ENCODE peak calls at places on chromosomes 6 and 20, in eight cellular contexts. One of them, this sample, is unnamed.

GRCh38 chr6:42784739-42785498 is 3.1 kb downstream of the BICRAL start:
- DNase-seq in cardiac fibroblast: no peak
- DNase-seq in astrocyte of the spinal cord: no peak
- DNase-seq in suprapubic skin: no peak
- DNase-seq in fibroblast of lung: no peak
- DNase-seq in HFF-Myc: no peak
- DNase-seq in cardiac muscle cell: no peak
- DNase-seq in heart left ventricle: no peak
- DNase-seq in this sample: no peak

GRCh38 chr6:154302111-154302752 is 54.4 kb downstream of the IPCEF1 start:
- DNase-seq in astrocyte of the spinal cord: peak
- DNase-seq in heart left ventricle: no peak
- DNase-seq in HFF-Myc: peak
- DNase-seq in cardiac fibroblast: peak
- DNase-seq in suprapubic skin: no peak
- DNase-seq in cardiac muscle cell: no peak
- DNase-seq in fibroblast of lung: peak
- DNase-seq in this sample: peak

GRCh38 chr6:15441215-15441868 is 195.5 kb downstream of the JARID2 start:
- DNase-seq in fibroblast of lung: peak
- DNase-seq in cardiac fibroblast: peak
- DNase-seq in astrocyte of the spinal cord: peak
- DNase-seq in heart left ventricle: peak
- DNase-seq in suprapubic skin: no peak
- DNase-seq in HFF-Myc: peak
- DNase-seq in cardiac muscle cell: peak
- DNase-seq in this sample: peak

GRCh38 chr6:33677153-33677660 is 34.3 kb downstream of the UQCC2 start:
- DNase-seq in fibroblast of lung: no peak
- DNase-seq in HFF-Myc: peak
- DNase-seq in astrocyte of the spinal cord: no peak
- DNase-seq in heart left ventricle: no peak
- DNase-seq in cardiac muscle cell: no peak
- DNase-seq in cardiac fibroblast: peak
- DNase-seq in suprapubic skin: no peak
- DNase-seq in this sample: no peak

GRCh38 chr6:135904666-135905065 is 53.2 kb downstream of the PDE7B start:
- DNase-seq in suprapubic skin: no peak
- DNase-seq in cardiac muscle cell: no peak
- DNase-seq in cardiac fibroblast: peak
- DNase-seq in HFF-Myc: no peak
- DNase-seq in fibroblast of lung: peak
- DNase-seq in heart left ventricle: no peak
- DNase-seq in astrocyte of the spinal cord: peak
- DNase-seq in this sample: no peak

GRCh38 chr6:15023448-15023847 is 222.4 kb upstream of the JARID2 start:
- DNase-seq in astrocyte of the spinal cord: no peak
- DNase-seq in HFF-Myc: no peak
- DNase-seq in heart left ventricle: no peak
- DNase-seq in suprapubic skin: no peak
- DNase-seq in cardiac muscle cell: no peak
- DNase-seq in fibroblast of lung: no peak
- DNase-seq in cardiac fibroblast: no peak
- DNase-seq in this sample: no peak

GRCh38 chr20:50232651-50233324 is 42.2 kb downstream of the CEBPB start:
- DNase-seq in heart left ventricle: no peak
- DNase-seq in fibroblast of lung: no peak
- DNase-seq in HFF-Myc: no peak
- DNase-seq in cardiac muscle cell: no peak
- DNase-seq in cardiac fibroblast: no peak
- DNase-seq in suprapubic skin: no peak
- DNase-seq in astrocyte of the spinal cord: no peak
- DNase-seq in this sample: no peak

GRCh38 chr20:36830791-36831691 is 44.9 kb upstream of the TLDC2 start:
- DNase-seq in HFF-Myc: no peak
- DNase-seq in suprapubic skin: no peak
- DNase-seq in heart left ventricle: peak
- DNase-seq in cardiac muscle cell: peak
- DNase-seq in cardiac fibroblast: peak
- DNase-seq in astrocyte of the spinal cord: no peak
- DNase-seq in fibroblast of lung: peak
- DNase-seq in this sample: peak

GRCh38 chr6:108714012-108714773 is 134.0 kb upstream of the ARMC2 start:
- DNase-seq in fibroblast of lung: peak
- DNase-seq in heart left ventricle: no peak
- DNase-seq in suprapubic skin: no peak
- DNase-seq in astrocyte of the spinal cord: peak
- DNase-seq in cardiac muscle cell: no peak
- DNase-seq in cardiac fibroblast: peak
- DNase-seq in HFF-Myc: no peak
- DNase-seq in this sample: no peak

GRCh38 chr6:43780891-43781571 is 11.0 kb downstream of the VEGFA start:
- DNase-seq in HFF-Myc: no peak
- DNase-seq in suprapubic skin: no peak
- DNase-seq in cardiac muscle cell: no peak
- DNase-seq in heart left ventricle: no peak
- DNase-seq in cardiac fibroblast: no peak
- DNase-seq in fibroblast of lung: no peak
- DNase-seq in astrocyte of the spinal cord: no peak
- DNase-seq in this sample: no peak

GRCh38 chr6:44237813-44238433 is 9.0 kb upstream of the HSP90AB1 start:
- DNase-seq in HFF-Myc: no peak
- DNase-seq in heart left ventricle: peak
- DNase-seq in cardiac muscle cell: peak
- DNase-seq in fibroblast of lung: peak
- DNase-seq in suprapubic skin: peak
- DNase-seq in cardiac fibroblast: peak
- DNase-seq in astrocyte of the spinal cord: peak
- DNase-seq in this sample: peak

GRCh38 chr6:130296854-130297253 is 69.0 kb upstream of the TMEM200A start:
- DNase-seq in astrocyte of the spinal cord: no peak
- DNase-seq in cardiac muscle cell: no peak
- DNase-seq in heart left ventricle: no peak
- DNase-seq in HFF-Myc: no peak
- DNase-seq in cardiac fibroblast: no peak
- DNase-seq in suprapubic skin: no peak
- DNase-seq in fibroblast of lung: no peak
- DNase-seq in this sample: peak

GRCh38 chr20:57480444-57481152 is 44.3 kb downstream of the CTCFL start:
- DNase-seq in cardiac muscle cell: peak
- DNase-seq in heart left ventricle: no peak
- DNase-seq in fibroblast of lung: no peak
- DNase-seq in HFF-Myc: no peak
- DNase-seq in suprapubic skin: no peak
- DNase-seq in cardiac fibroblast: no peak
- DNase-seq in astrocyte of the spinal cord: no peak
- DNase-seq in this sample: no peak

GRCh38 chr6:150696156-150696555 is 96.5 kb downstream of the PLEKHG1 start:
- DNase-seq in cardiac fibroblast: no peak
- DNase-seq in fibroblast of lung: no peak
- DNase-seq in suprapubic skin: no peak
- DNase-seq in HFF-Myc: no peak
- DNase-seq in cardiac muscle cell: peak
- DNase-seq in heart left ventricle: no peak
- DNase-seq in astrocyte of the spinal cord: no peak
- DNase-seq in this sample: no peak

GRCh38 chr6:137845460-137845859 is 21.6 kb upstream of the TNFAIP3 start:
- DNase-seq in astrocyte of the spinal cord: no peak
- DNase-seq in suprapubic skin: no peak
- DNase-seq in cardiac muscle cell: no peak
- DNase-seq in cardiac fibroblast: peak
- DNase-seq in heart left ventricle: no peak
- DNase-seq in fibroblast of lung: no peak
- DNase-seq in HFF-Myc: no peak
- DNase-seq in this sample: peak

GRCh38 chr20:42530855-42531674 is 658.6 kb downstream of the PTPRT start:
- DNase-seq in suprapubic skin: no peak
- DNase-seq in astrocyte of the spinal cord: no peak
- DNase-seq in cardiac muscle cell: peak
- DNase-seq in HFF-Myc: no peak
- DNase-seq in heart left ventricle: no peak
- DNase-seq in fibroblast of lung: no peak
- DNase-seq in cardiac fibroblast: peak
- DNase-seq in this sample: peak

GRCh38 chr6:119742188-119742803 is 392.7 kb upstream of the MAN1A1 start:
- DNase-seq in suprapubic skin: peak
- DNase-seq in HFF-Myc: peak
- DNase-seq in cardiac fibroblast: peak
- DNase-seq in heart left ventricle: peak
- DNase-seq in fibroblast of lung: peak
- DNase-seq in astrocyte of the spinal cord: peak
- DNase-seq in cardiac muscle cell: peak
- DNase-seq in this sample: peak

GRCh38 chr6:166935353-166935752 is 21.0 kb downstream of the RNASET2 start:
- DNase-seq in cardiac muscle cell: no peak
- DNase-seq in cardiac fibroblast: no peak
- DNase-seq in fibroblast of lung: no peak
- DNase-seq in HFF-Myc: no peak
- DNase-seq in suprapubic skin: no peak
- DNase-seq in astrocyte of the spinal cord: no peak
- DNase-seq in heart left ventricle: no peak
- DNase-seq in this sample: no peak

GRCh38 chr20:8431538-8432434 is 299.7 kb downstream of the PLCB1 start:
- DNase-seq in heart left ventricle: peak
- DNase-seq in astrocyte of the spinal cord: no peak
- DNase-seq in fibroblast of lung: no peak
- DNase-seq in cardiac muscle cell: peak
- DNase-seq in suprapubic skin: no peak
- DNase-seq in cardiac fibroblast: peak
- DNase-seq in HFF-Myc: peak
- DNase-seq in this sample: peak

GRCh38 chr6:47145212-47145611 is 103.1 kb upstream of the ADGRF1 start:
- DNase-seq in fibroblast of lung: peak
- DNase-seq in cardiac fibroblast: peak
- DNase-seq in astrocyte of the spinal cord: no peak
- DNase-seq in HFF-Myc: no peak
- DNase-seq in heart left ventricle: no peak
- DNase-seq in suprapubic skin: no peak
- DNase-seq in cardiac muscle cell: no peak
- DNase-seq in this sample: peak

GRCh38 chr6:157649311-157650260 is 173.5 kb upstream of the SNX9 start:
- DNase-seq in HFF-Myc: no peak
- DNase-seq in heart left ventricle: no peak
- DNase-seq in cardiac fibroblast: no peak
- DNase-seq in cardiac muscle cell: no peak
- DNase-seq in suprapubic skin: peak
- DNase-seq in fibroblast of lung: no peak
- DNase-seq in astrocyte of the spinal cord: no peak
- DNase-seq in this sample: no peak

GRCh38 chr6:99501762-99502161 is 13.5 kb downstream of the USP45 start:
- DNase-seq in heart left ventricle: no peak
- DNase-seq in astrocyte of the spinal cord: no peak
- DNase-seq in HFF-Myc: no peak
- DNase-seq in cardiac fibroblast: peak
- DNase-seq in fibroblast of lung: no peak
- DNase-seq in cardiac muscle cell: no peak
- DNase-seq in suprapubic skin: no peak
- DNase-seq in this sample: no peak

GRCh38 chr20:53901064-53901463 is 169.3 kb downstream of the BCAS1 start:
- DNase-seq in astrocyte of the spinal cord: peak
- DNase-seq in HFF-Myc: no peak
- DNase-seq in heart left ventricle: no peak
- DNase-seq in fibroblast of lung: peak
- DNase-seq in cardiac muscle cell: no peak
- DNase-seq in suprapubic skin: peak
- DNase-seq in cardiac fibroblast: peak
- DNase-seq in this sample: peak

GRCh38 chr6:25603251-25603650 is 48.8 kb upstream of the SCGN start:
- DNase-seq in HFF-Myc: no peak
- DNase-seq in fibroblast of lung: no peak
- DNase-seq in cardiac fibroblast: no peak
- DNase-seq in heart left ventricle: no peak
- DNase-seq in suprapubic skin: no peak
- DNase-seq in cardiac muscle cell: no peak
- DNase-seq in astrocyte of the spinal cord: no peak
- DNase-seq in this sample: no peak

GRCh38 chr6:52087498-52087999 is at the start of gene PKHD1:
- DNase-seq in astrocyte of the spinal cord: no peak
- DNase-seq in suprapubic skin: no peak
- DNase-seq in HFF-Myc: no peak
- DNase-seq in cardiac fibroblast: no peak
- DNase-seq in heart left ventricle: no peak
- DNase-seq in cardiac muscle cell: peak
- DNase-seq in fibroblast of lung: no peak
- DNase-seq in this sample: peak
- H3K4me3 ChIP-seq in astrocyte of the spinal cord: no peak
- H3K4me3 ChIP-seq in suprapubic skin: no peak
- H3K4me3 ChIP-seq in HFF-Myc: no peak
- H3K4me3 ChIP-seq in cardiac fibroblast: no peak
- H3K4me3 ChIP-seq in heart left ventricle: no peak
- H3K4me3 ChIP-seq in cardiac muscle cell: no peak
- H3K4me3 ChIP-seq in fibroblast of lung: no peak
- H3K4me3 ChIP-seq in this sample: no peak

DNA sequence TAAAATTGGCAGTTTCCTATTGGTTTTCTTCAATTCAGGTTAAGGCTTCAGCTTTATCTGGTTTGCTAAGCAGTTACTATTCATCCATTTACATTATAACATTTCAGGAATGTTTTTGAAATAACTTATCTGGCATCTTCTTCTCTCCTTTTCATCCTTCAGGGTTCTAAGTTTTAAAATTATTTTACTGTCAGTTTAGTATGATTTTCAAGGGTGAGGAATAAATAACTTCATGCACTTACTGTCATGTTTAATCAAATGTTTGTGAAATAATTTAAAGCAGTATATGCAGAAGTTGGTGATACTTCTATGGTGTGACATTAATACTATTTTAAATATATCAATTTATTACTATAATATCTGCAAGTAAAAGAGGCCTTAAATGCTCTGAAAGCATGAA is 338.1 kb upstream of the MMS22L start:
- DNase-seq in cardiac fibroblast: no peak
- DNase-seq in HFF-Myc: no peak
- DNase-seq in astrocyte of the spinal cord: no peak
- DNase-seq in cardiac muscle cell: no peak
- DNase-seq in heart left ventricle: no peak
- DNase-seq in fibroblast of lung: no peak
- DNase-seq in suprapubic skin: no peak
- DNase-seq in this sample: no peak
- TF ChIP-seq CTCF in cardiac fibroblast: no peak
- TF ChIP-seq CTCF in HFF-Myc: no peak
- TF ChIP-seq CTCF in astrocyte of the spinal cord: no peak
- TF ChIP-seq CTCF in cardiac muscle cell: no peak
- TF ChIP-seq CTCF in heart left ventricle: no peak
- TF ChIP-seq CTCF in fibroblast of lung: no peak
- TF ChIP-seq CTCF in suprapubic skin: no peak
- TF ChIP-seq CTCF in this sample: no peak

GRCh38 chr6:163691049-163691448 is 276.5 kb downstream of the QKI start:
- DNase-seq in fibroblast of lung: no peak
- DNase-seq in heart left ventricle: no peak
- DNase-seq in cardiac fibroblast: no peak
- DNase-seq in cardiac muscle cell: no peak
- DNase-seq in HFF-Myc: no peak
- DNase-seq in astrocyte of the spinal cord: no peak
- DNase-seq in suprapubic skin: no peak
- DNase-seq in this sample: no peak

GRCh38 chr6:163694988-163695942 is 280.7 kb downstream of the QKI start:
- DNase-seq in fibroblast of lung: no peak
- DNase-seq in cardiac fibroblast: no peak
- DNase-seq in suprapubic skin: no peak
- DNase-seq in cardiac muscle cell: no peak
- DNase-seq in heart left ventricle: no peak
- DNase-seq in astrocyte of the spinal cord: no peak
- DNase-seq in HFF-Myc: no peak
- DNase-seq in this sample: no peak
- H3K4me3 ChIP-seq in fibroblast of lung: no peak
- H3K4me3 ChIP-seq in cardiac fibroblast: no peak
- H3K4me3 ChIP-seq in suprapubic skin: no peak
- H3K4me3 ChIP-seq in cardiac muscle cell: no peak
- H3K4me3 ChIP-seq in heart left ventricle: no peak
- H3K4me3 ChIP-seq in astrocyte of the spinal cord: no peak
- H3K4me3 ChIP-seq in HFF-Myc: no peak
- H3K4me3 ChIP-seq in this sample: no peak

GRCh38 chr20:59645761-59646171 is 41.4 kb downstream of the PHACTR3 start:
- DNase-seq in cardiac muscle cell: no peak
- DNase-seq in fibroblast of lung: no peak
- DNase-seq in suprapubic skin: no peak
- DNase-seq in cardiac fibroblast: no peak
- DNase-seq in astrocyte of the spinal cord: no peak
- DNase-seq in heart left ventricle: no peak
- DNase-seq in HFF-Myc: no peak
- DNase-seq in this sample: no peak
- TF ChIP-seq CTCF in cardiac muscle cell: no peak
- TF ChIP-seq CTCF in fibroblast of lung: no peak
- TF ChIP-seq CTCF in suprapubic skin: no peak
- TF ChIP-seq CTCF in cardiac fibroblast: no peak
- TF ChIP-seq CTCF in astrocyte of the spinal cord: no peak
- TF ChIP-seq CTCF in heart left ventricle: peak
- TF ChIP-seq CTCF in HFF-Myc: no peak
- TF ChIP-seq CTCF in this sample: no peak